ENCODE peak calls at places on chromosomes 13 and 19, in five cellular contexts. E is body of pancreas, Z is stomach, T is tibial nerve, N is right lobe of liver. O is an unnamed sample.

GRCh38 chr13:106649495-106649894 is 81.6 kb upstream of the ARGLU1 start:
- DNase-seq in N (no peak), T (no peak), Z (peak), E (no peak), O (no peak)

GRCh38 chr13:75633285-75633684 is 2.8 kb upstream of the LMO7 start:
- DNase-seq in N (no peak), Z (no peak), E (no peak), T (no peak), O (no peak)

GRCh38 chr13:73303858-73304257 is 245.1 kb downstream of the KLF5 start:
- DNase-seq in T (no peak), N (no peak), Z (no peak), E (no peak), O (no peak)

GRCh38 chr19:58364127-58364526 is 1.6 kb upstream of the ZNF497 start:
- DNase-seq in Z (no peak), N (peak), T (no peak), E (no peak), O (no peak)

GRCh38 chr13:27406178-27406939 is 18.1 kb upstream of the GTF3A start:
- DNase-seq in N (no peak), T (peak), Z (no peak), E (no peak), O (no peak)

GRCh38 chr13:112709825-112710783 is 20.3 kb downstream of the ATP11A start:
- DNase-seq in T (no peak), N (no peak), Z (peak), E (peak), O (peak)

GRCh38 chr13:76846363-76846762 is 39.8 kb downstream of the KCTD12 start:
- DNase-seq in T (no peak), N (no peak), E (no peak), Z (no peak), O (no peak)

GRCh38 chr13:42876810-42877550 is 95.6 kb downstream of the FAM216B start:
- DNase-seq in E (no peak), T (no peak), Z (no peak), N (no peak), O (no peak)

GRCh38 chr13:44837250-44837649 is 152.0 kb downstream of the NUFIP1 start:
- DNase-seq in E (no peak), N (no peak), Z (no peak), T (no peak), O (no peak)

GRCh38 chr13:40617801-40618356 is 48.6 kb downstream of the FOXO1 start:
- DNase-seq in N (no peak), E (no peak), Z (no peak), T (no peak), O (no peak)

GRCh38 chr13:44017756-44018309 is 138.1 kb downstream of the LACC1 start:
- DNase-seq in Z (no peak), T (no peak), E (no peak), N (no peak), O (no peak)

GRCh38 chr19:7874080-7874856 is at the start of gene PRR36:
- DNase-seq in T (no peak), Z (peak), N (no peak), E (peak), O (peak)

GRCh38 chr19:44869728-44870470 is 21.2 kb upstream of the TOMM40 start:
- DNase-seq in T (peak), Z (no peak), E (no peak), N (peak), O (no peak)

GRCh38 chr13:44243198-44243852 is 130.3 kb upstream of the SERP2 start:
- DNase-seq in Z (peak), T (no peak), N (no peak), E (no peak), O (peak)

GRCh38 chr19:13437919-13438618 is 68.2 kb downstream of the CACNA1A start:
- DNase-seq in Z (no peak), E (no peak), T (no peak), N (no peak), O (no peak)

GRCh38 chr13:38862443-38862842 is 128.2 kb downstream of the STOML3 start:
- DNase-seq in Z (no peak), T (no peak), E (no peak), N (no peak), O (no peak)

GRCh38 chr19:19214892-19215291 is 3.1 kb downstream of the NCAN start:
- DNase-seq in E (peak), T (no peak), N (no peak), Z (no peak), O (no peak)

GRCh38 chr13:18964942-18965341 is 216.7 kb downstream of the TUBA3C start:
- DNase-seq in N (no peak), T (no peak), Z (no peak), E (no peak), O (peak)

GRCh38 chr13:111005808-111006494 is 91.1 kb upstream of the ANKRD10 start:
- DNase-seq in T (peak), Z (peak), N (peak), E (peak), O (peak)

GRCh38 chr19:12938536-12939291 is at the start of gene CALR:
- DNase-seq in N (no peak), Z (no peak), T (no peak), E (peak), O (peak)

GRCh38 chr19:49679832-49680472 is 2.9 kb downstream of the PRMT1 start:
- DNase-seq in E (no peak), Z (no peak), T (no peak), N (no peak), O (no peak)

GRCh38 chr13:20161275-20161950 is 561 bp upstream of the GJA3 start:
- DNase-seq in Z (no peak), E (no peak), N (no peak), T (no peak), O (peak)

GRCh38 chr19:1470864-1471513 is 8.0 kb downstream of the C19orf25 start:
- DNase-seq in E (no peak), N (no peak), T (no peak), Z (no peak), O (peak)

GRCh38 chr19:54949412-54949811 is 2.1 kb upstream of the NLRP7 start:
- DNase-seq in T (no peak), Z (no peak), E (no peak), N (no peak), O (no peak)

GRCh38 chr13:85935868-85936467 is 136.7 kb upstream of the SLITRK6 start:
- DNase-seq in E (no peak), N (no peak), Z (no peak), T (no peak), O (no peak)

GRCh38 chr13:75473472-75473871 is 8.5 kb downstream of the TBC1D4 start:
- DNase-seq in T (no peak), N (no peak), E (no peak), Z (no peak), O (no peak)

GRCh38 chr19:823565-824121 is 1.9 kb upstream of the PLPPR3 start:
- DNase-seq in N (no peak), E (no peak), Z (no peak), T (no peak), O (no peak)

GRCh38 chr19:6730153-6730804 is 7.1 kb downstream of the GPR108 start:
- DNase-seq in E (peak), Z (peak), N (peak), T (peak), O (peak)

GRCh38 chr13:81393686-81394085 is 1052.8 kb upstream of the SPRY2 start:
- DNase-seq in E (no peak), N (no peak), T (no peak), Z (no peak), O (no peak)

GRCh38 chr13:68369739-68370138 is 1139.6 kb upstream of the PCDH9 start:
- DNase-seq in N (no peak), T (no peak), E (no peak), Z (no peak), O (no peak)

GRCh38 chr13:109874921-109875454 is 88.6 kb upstream of the IRS2 start:
- DNase-seq in N (no peak), E (no peak), T (no peak), Z (no peak), O (no peak)

GRCh38 chr19:19653597-19654147 is 9.8 kb downstream of the ATP13A1 start:
- DNase-seq in Z (no peak), T (no peak), N (no peak), E (no peak), O (peak)

GRCh38 chr19:44747739-44748425 is 626 bp upstream of the BCL3 start:
- DNase-seq in E (peak), Z (peak), N (peak), T (peak), O (peak)

GRCh38 chr13:23618341-23618740 is 48.1 kb downstream of the TNFRSF19 start:
- DNase-seq in N (no peak), T (no peak), E (no peak), Z (no peak), O (no peak)

GRCh38 chr19:58086825-58087710 is 11.0 kb downstream of the ZSCAN18 start:
- DNase-seq in T (no peak), Z (no peak), E (no peak), N (no peak), O (no peak)

GRCh38 chr13:31377946-31378345 is 178.2 kb downstream of the B3GLCT start:
- DNase-seq in N (no peak), Z (no peak), E (no peak), T (no peak), O (no peak)

GRCh38 chr13:31369213-31369612 is 169.4 kb downstream of the B3GLCT start:
- DNase-seq in T (no peak), N (no peak), E (no peak), Z (no peak), O (no peak)

GRCh38 chr13:31374682-31375081 is 174.9 kb downstream of the B3GLCT start:
- DNase-seq in T (no peak), E (no peak), Z (no peak), N (no peak), O (no peak)

GRCh38 chr13:31367410-31367809 is 167.6 kb downstream of the B3GLCT start:
- DNase-seq in N (no peak), E (no peak), Z (no peak), T (no peak), O (no peak)

GRCh38 chr13:31372454-31372853 is 172.7 kb downstream of the B3GLCT start:
- DNase-seq in T (no peak), N (no peak), Z (no peak), E (no peak), O (no peak)
- TF ChIP-seq POLR2A in T (no peak), N (no peak), Z (no peak), E (no peak), O (no peak)

GRCh38 chr19:10471909-10472308 is 31.2 kb downstream of the KEAP1 start:
- DNase-seq in E (no peak), T (no peak), N (no peak), Z (no peak), O (no peak)
- TF ChIP-seq POLR2A in E (no peak), T (no peak), N (no peak), Z (no peak), O (no peak)

DNA sequence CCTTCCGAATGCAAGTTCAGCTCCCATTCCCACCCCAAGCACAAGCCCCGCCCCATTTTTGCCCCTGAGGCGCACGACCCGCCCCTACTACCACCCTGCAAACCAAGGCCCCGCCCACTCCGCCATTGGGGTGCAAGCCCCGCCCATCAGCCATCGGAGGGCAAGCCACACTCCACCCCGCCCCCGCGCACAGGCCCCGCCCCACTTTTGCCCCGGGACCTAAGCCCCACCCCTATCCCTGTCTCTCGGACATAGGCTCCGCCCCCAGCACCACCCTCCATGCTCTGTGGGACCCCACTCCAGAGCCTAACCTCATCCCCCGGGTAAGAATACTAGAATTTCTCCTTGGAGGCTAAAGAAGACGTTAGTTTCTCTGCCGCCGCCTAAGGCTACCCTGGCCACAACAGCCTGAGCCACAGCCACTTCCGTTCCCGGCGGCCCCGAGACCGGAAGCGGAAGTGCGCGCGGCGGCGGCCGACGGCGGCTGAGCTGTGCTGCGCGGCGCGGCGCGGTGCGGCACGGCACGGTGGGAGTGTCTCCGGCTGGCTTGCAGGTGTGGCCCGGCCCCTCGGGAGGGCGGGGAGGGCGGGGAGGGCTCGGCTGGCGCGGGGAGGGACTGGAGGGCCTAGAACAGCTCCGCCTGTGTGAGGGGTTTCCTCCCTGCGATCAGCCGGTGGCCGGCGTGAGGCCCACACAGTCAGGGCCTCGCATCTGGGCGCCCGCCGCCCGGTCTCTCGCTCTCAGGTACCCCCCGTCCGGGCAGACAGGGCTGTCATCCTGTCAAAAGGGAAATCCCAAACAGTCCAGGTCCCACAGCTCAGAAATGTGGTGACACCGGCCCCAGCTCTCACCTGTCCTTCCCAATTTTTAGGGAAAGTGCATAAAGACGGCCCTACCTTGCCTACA is at the start of gene ZNF333:
- DNase-seq in T (peak), Z (peak), E (peak), N (peak), O (peak)
- TF ChIP-seq POLR2A in T (peak), Z (no peak), E (peak), N (peak), O (peak)

GRCh38 chr19:2479556-2480194 is 3.7 kb downstream of the GADD45B start:
- DNase-seq in T (no peak), N (no peak), Z (no peak), E (no peak), O (no peak)
- TF ChIP-seq POLR2A in T (no peak), N (no peak), Z (no peak), E (no peak), O (no peak)

GRCh38 chr19:5136060-5136855 is 167.3 kb downstream of the KDM4B start:
- DNase-seq in T (no peak), N (no peak), E (no peak), Z (no peak), O (no peak)
- TF ChIP-seq POLR2A in T (no peak), N (no peak), E (no peak), Z (no peak), O (no peak)

DNA sequence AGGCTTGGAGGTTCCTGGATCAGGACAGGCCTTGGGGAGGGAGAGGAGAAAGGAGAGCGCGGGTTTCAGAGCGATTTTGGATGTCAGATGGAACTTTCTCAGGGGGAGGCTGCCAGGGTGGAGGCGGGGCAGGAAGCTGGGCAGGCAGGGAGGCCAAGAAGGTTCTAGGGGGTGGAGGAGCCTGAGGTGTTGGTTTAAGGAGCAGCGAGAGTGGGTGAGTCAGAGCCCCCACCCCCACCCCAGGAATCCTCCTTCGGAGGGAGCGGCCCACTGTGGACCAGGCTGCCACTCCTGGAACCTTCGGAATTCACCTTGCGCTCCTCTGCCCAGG is 15.9 kb upstream of the NOP53 start:
- DNase-seq in N (no peak), T (peak), E (peak), Z (peak), O (peak)
- TF ChIP-seq POLR2A in N (no peak), T (no peak), E (no peak), Z (no peak), O (no peak)

GRCh38 chr13:113737803-113738202 is 21.2 kb upstream of the TMEM255B start:
- DNase-seq in E (no peak), T (no peak), N (no peak), Z (no peak), O (no peak)
- TF ChIP-seq POLR2A in E (no peak), T (no peak), N (no peak), Z (no peak), O (no peak)

DNA sequence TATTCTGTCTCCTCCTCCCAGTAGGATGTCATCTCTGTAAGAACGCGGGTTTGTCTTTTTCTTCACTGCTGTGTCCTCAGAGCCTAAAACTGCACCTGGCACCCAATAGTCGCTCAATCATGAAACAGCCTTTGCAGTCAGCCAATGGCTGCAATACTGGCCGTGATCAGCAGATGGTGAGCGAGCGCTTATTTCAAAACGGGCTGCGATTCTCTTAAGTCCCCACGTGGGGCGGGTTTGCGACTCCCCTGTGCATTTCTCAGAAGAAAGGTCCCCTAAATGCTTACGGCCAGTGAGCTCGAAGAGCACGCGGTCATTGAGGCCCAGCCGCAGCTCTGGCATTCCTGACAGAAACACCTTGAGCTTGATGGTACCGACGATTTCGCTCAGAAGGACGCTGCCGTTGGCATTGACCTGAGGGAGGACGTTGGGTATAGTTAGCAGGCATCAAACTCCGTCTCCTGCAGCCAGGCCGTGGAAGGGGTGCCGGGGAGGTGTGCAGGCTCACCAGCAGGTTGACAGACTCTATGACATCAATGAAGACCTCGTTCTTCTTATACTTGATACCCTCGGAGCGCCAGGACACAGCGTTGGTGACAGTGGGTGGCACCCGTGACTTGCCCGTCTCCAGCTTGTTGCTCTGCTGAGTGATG is 6.0 kb downstream of the AP1M2 start:
- DNase-seq in N (peak), E (peak), T (peak), Z (peak), O (peak)
- TF ChIP-seq POLR2A in N (no peak), E (no peak), T (no peak), Z (no peak), O (no peak)

GRCh38 chr13:30870049-30870884 is 35.8 kb upstream of the MEDAG start:
- DNase-seq in T (peak), N (no peak), E (peak), Z (peak), O (no peak)
- TF ChIP-seq POLR2A in T (peak), N (no peak), E (no peak), Z (no peak), O (no peak)

GRCh38 chr13:100946588-100946987 is 272.0 kb upstream of the TMTC4 start:
- DNase-seq in Z (no peak), E (no peak), T (no peak), N (no peak), O (no peak)
- TF ChIP-seq POLR2A in Z (no peak), E (no peak), T (no peak), N (no peak), O (no peak)